ENCODE peak calls at places on chromosome 18, in six cellular contexts. One of them, this sample, is unnamed.
A peak's percentile ranks its signal among the peaks of the same experiment; 100 is the strongest.

GRCh38 chr18:13640266-13640860 is 86.0 kb downstream of the FAM210A start:
- DNase-seq in K562: no peak
- DNase-seq in HCT116: no peak
- DNase-seq in HepG2: no peak
- DNase-seq in GM12878: no peak
- DNase-seq in H1: no peak
- DNase-seq in this sample: no peak

GRCh38 chr18:42258301-42258965 is 303.4 kb downstream of the PIK3C3 start:
- DNase-seq in K562: no peak
- DNase-seq in HCT116: no peak
- DNase-seq in HepG2: no peak
- DNase-seq in GM12878: no peak
- DNase-seq in H1: no peak
- DNase-seq in this sample: no peak

GRCh38 chr18:42164556-42164955 is 209.5 kb downstream of the PIK3C3 start:
- DNase-seq in K562: no peak
- DNase-seq in HCT116: no peak
- DNase-seq in HepG2: no peak
- DNase-seq in GM12878: no peak
- DNase-seq in H1: no peak
- DNase-seq in this sample: no peak

GRCh38 chr18:2417861-2418610 is 153.3 kb downstream of the METTL4 start:
- DNase-seq in K562: no peak
- DNase-seq in HCT116: no peak
- DNase-seq in HepG2: no peak
- DNase-seq in GM12878: no peak
- DNase-seq in H1: no peak
- DNase-seq in this sample: no peak

GRCh38 chr18:2112435-2113045 is 458.8 kb downstream of the METTL4 start:
- DNase-seq in K562: no peak
- DNase-seq in HCT116: no peak
- DNase-seq in HepG2: no peak
- DNase-seq in GM12878: no peak
- DNase-seq in H1: no peak
- DNase-seq in this sample: no peak

GRCh38 chr18:5542393-5543035 is 1.3 kb downstream of the EPB41L3 start:
- DNase-seq in K562: no peak
- DNase-seq in HCT116: no peak
- DNase-seq in HepG2: no peak
- DNase-seq in GM12878: no peak
- DNase-seq in H1: no peak
- DNase-seq in this sample: no peak

GRCh38 chr18:55173291-55173690 is 214.0 kb upstream of the CCDC68 start:
- DNase-seq in K562: no peak
- DNase-seq in HCT116: no peak
- DNase-seq in HepG2: no peak
- DNase-seq in GM12878: no peak
- DNase-seq in H1: no peak
- DNase-seq in this sample: no peak

GRCh38 chr18:55779711-55780590 is 192.0 kb upstream of the TCF4 start:
- DNase-seq in K562: no peak
- DNase-seq in HCT116: no peak
- DNase-seq in HepG2: no peak
- DNase-seq in GM12878: no peak
- DNase-seq in H1: no peak
- DNase-seq in this sample: no peak

GRCh38 chr18:23259701-23260661 is 124.7 kb downstream of the CABLES1 start:
- DNase-seq in K562: peak; percentile 66
- DNase-seq in HCT116: no peak
- DNase-seq in HepG2: peak; percentile 56
- DNase-seq in GM12878: no peak
- DNase-seq in H1: no peak
- DNase-seq in this sample: no peak

GRCh38 chr18:28267878-28268625 is 91.1 kb upstream of the CDH2 start:
- DNase-seq in K562: no peak
- DNase-seq in HCT116: no peak
- DNase-seq in HepG2: no peak
- DNase-seq in GM12878: no peak
- DNase-seq in H1: no peak
- DNase-seq in this sample: no peak

GRCh38 chr18:77223221-77223639 is 26.4 kb upstream of the GALR1 start:
- DNase-seq in K562: no peak
- DNase-seq in HCT116: no peak
- DNase-seq in HepG2: no peak
- DNase-seq in GM12878: no peak
- DNase-seq in H1: no peak
- DNase-seq in this sample: no peak

GRCh38 chr18:27964811-27965210 is 212.1 kb downstream of the CDH2 start:
- DNase-seq in K562: no peak
- DNase-seq in HCT116: no peak
- DNase-seq in HepG2: no peak
- DNase-seq in GM12878: no peak
- DNase-seq in H1: no peak
- DNase-seq in this sample: no peak

GRCh38 chr18:61556316-61556715 is 223.1 kb downstream of the CDH20 start:
- DNase-seq in K562: no peak
- DNase-seq in HCT116: no peak
- DNase-seq in HepG2: no peak
- DNase-seq in GM12878: no peak
- DNase-seq in H1: no peak
- DNase-seq in this sample: no peak

GRCh38 chr18:13628211-13628610 is 98.1 kb downstream of the FAM210A start:
- DNase-seq in K562: no peak
- DNase-seq in HCT116: no peak
- DNase-seq in HepG2: no peak
- DNase-seq in GM12878: no peak
- DNase-seq in H1: no peak
- DNase-seq in this sample: no peak

GRCh38 chr18:10239138-10239537 is 215.3 kb upstream of the APCDD1 start:
- DNase-seq in K562: no peak
- DNase-seq in HCT116: no peak
- DNase-seq in HepG2: no peak
- DNase-seq in GM12878: no peak
- DNase-seq in H1: no peak
- DNase-seq in this sample: no peak

GRCh38 chr18:21309248-21309647 is 67.2 kb downstream of the GREB1L start:
- DNase-seq in K562: no peak
- DNase-seq in HCT116: no peak
- DNase-seq in HepG2: no peak
- DNase-seq in GM12878: no peak
- DNase-seq in H1: no peak
- DNase-seq in this sample: no peak

GRCh38 chr18:42520074-42520473 is 565.0 kb downstream of the PIK3C3 start:
- DNase-seq in K562: no peak
- DNase-seq in HCT116: no peak
- DNase-seq in HepG2: no peak
- DNase-seq in GM12878: no peak
- DNase-seq in H1: no peak
- DNase-seq in this sample: no peak

GRCh38 chr18:49666045-49666444 is 104.2 kb downstream of the LIPG start:
- DNase-seq in K562: no peak
- DNase-seq in HCT116: no peak
- DNase-seq in HepG2: no peak
- DNase-seq in GM12878: no peak
- DNase-seq in H1: no peak
- DNase-seq in this sample: no peak

GRCh38 chr18:56919190-56919589 is 227.7 kb upstream of the BOD1L2 start:
- DNase-seq in K562: no peak
- DNase-seq in HCT116: no peak
- DNase-seq in HepG2: no peak
- DNase-seq in GM12878: no peak
- DNase-seq in H1: no peak
- DNase-seq in this sample: no peak

GRCh38 chr18:12010187-12010802 is 29.0 kb downstream of the IMPA2 start:
- DNase-seq in K562: no peak
- DNase-seq in HCT116: no peak
- DNase-seq in HepG2: no peak
- DNase-seq in GM12878: no peak
- DNase-seq in H1: no peak
- DNase-seq in this sample: no peak

GRCh38 chr18:45666520-45666919 is 51.2 kb downstream of the SLC14A2 start:
- DNase-seq in K562: no peak
- DNase-seq in HCT116: no peak
- DNase-seq in HepG2: peak; percentile 18
- DNase-seq in GM12878: no peak
- DNase-seq in H1: no peak
- DNase-seq in this sample: no peak

GRCh38 chr18:50817898-50818250 is 1.9 kb downstream of the MRO start:
- DNase-seq in K562: no peak
- DNase-seq in HCT116: no peak
- DNase-seq in HepG2: no peak
- DNase-seq in GM12878: no peak
- DNase-seq in H1: no peak
- DNase-seq in this sample: no peak

GRCh38 chr18:1906421-1906820 is 664.9 kb downstream of the METTL4 start:
- DNase-seq in K562: no peak
- DNase-seq in HCT116: no peak
- DNase-seq in HepG2: no peak
- DNase-seq in GM12878: no peak
- DNase-seq in H1: no peak
- DNase-seq in this sample: no peak

GRCh38 chr18:58038063-58038462 is 6.0 kb upstream of the NEDD4L start:
- DNase-seq in K562: no peak
- DNase-seq in HCT116: no peak
- DNase-seq in HepG2: no peak
- DNase-seq in GM12878: no peak
- DNase-seq in H1: no peak
- DNase-seq in this sample: no peak

GRCh38 chr18:79378416-79379250 is 17.1 kb upstream of the NFATC1 start:
- DNase-seq in K562: peak; percentile 58
- DNase-seq in HCT116: no peak
- DNase-seq in HepG2: no peak
- DNase-seq in GM12878: peak; percentile 26
- DNase-seq in H1: peak; percentile 66
- DNase-seq in this sample: peak; percentile 71
- TF ChIP-seq ZNF274 in K562: no peak
- TF ChIP-seq ZNF274 in HCT116: no peak
- TF ChIP-seq ZNF274 in HepG2: no peak
- TF ChIP-seq ZNF274 in GM12878: no peak
- TF ChIP-seq ZNF274 in H1: no peak
- TF ChIP-seq ZNF274 in this sample: no peak

GRCh38 chr18:37532917-37533316 is 32.7 kb downstream of the CELF4 start:
- DNase-seq in K562: no peak
- DNase-seq in HCT116: no peak
- DNase-seq in HepG2: no peak
- DNase-seq in GM12878: no peak
- DNase-seq in H1: no peak
- DNase-seq in this sample: no peak
- H3K4me1 ChIP-seq in K562: no peaks in the 10 kb centered on the region
- H3K4me1 ChIP-seq in HCT116: no peaks in the 10 kb centered on the region
- H3K4me1 ChIP-seq in HepG2: no peaks in the 10 kb centered on the region
- H3K4me1 ChIP-seq in GM12878: no peaks in the 10 kb centered on the region
- H3K4me1 ChIP-seq in H1: peaks cover 5% of the 10 kb centered on the region
- H3K4me1 ChIP-seq in this sample: peaks cover 13% of the 10 kb centered on the region

DNA sequence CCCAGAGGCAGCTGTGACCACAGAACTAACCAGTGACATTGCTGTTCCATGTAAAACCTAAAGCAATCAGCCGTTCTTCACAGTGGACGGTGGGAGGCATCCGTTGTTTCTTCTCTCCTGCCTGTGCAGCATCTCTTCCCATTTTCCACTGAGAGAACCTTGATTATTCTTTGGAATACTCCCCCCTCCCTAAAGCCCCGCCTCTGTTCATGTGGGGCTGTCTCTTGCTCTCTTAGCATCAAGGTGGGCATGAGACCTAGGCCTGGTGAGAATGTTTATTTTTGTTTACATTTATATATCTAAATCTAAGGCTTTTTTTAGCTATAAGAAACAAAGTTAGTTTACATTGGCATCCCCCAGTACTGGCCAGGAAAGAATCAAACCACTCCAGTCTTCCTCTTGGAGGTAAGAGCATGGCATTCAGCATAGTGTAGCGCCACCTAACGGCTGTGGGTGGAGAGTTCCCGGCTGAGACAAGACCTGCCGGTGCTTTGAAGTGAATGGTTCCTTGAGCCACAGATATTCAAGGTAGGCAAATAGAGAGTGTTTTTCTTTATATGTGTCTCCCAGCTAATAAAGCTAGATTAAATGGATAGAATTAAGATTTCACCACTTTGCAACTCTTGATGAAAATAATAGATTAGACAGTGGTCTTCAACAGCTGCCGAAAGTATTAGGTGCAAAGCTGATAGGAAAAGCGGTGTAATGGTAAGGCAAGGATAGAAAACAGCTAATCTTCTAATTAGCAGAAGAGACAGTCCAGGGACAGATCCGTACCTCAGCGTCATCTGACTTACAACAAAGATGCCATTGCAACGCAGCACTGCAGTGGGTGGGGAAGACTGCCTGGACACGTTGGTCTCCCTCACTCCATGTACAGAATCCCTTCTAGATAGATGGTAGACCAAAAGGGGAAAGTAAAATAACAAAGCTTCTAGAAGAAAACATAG is 219.6 kb upstream of the RAB12 start:
- DNase-seq in K562: peak; percentile 71
- DNase-seq in HCT116: peak; percentile 53
- DNase-seq in HepG2: peak; percentile 59
- DNase-seq in GM12878: no peak
- DNase-seq in H1: peak; percentile 66
- DNase-seq in this sample: peak; percentile 75
- TF ChIP-seq ZNF274 in K562: no peak
- TF ChIP-seq ZNF274 in HCT116: no peak
- TF ChIP-seq ZNF274 in HepG2: no peak
- TF ChIP-seq ZNF274 in GM12878: no peak
- TF ChIP-seq ZNF274 in H1: no peak
- TF ChIP-seq ZNF274 in this sample: no peak

DNA sequence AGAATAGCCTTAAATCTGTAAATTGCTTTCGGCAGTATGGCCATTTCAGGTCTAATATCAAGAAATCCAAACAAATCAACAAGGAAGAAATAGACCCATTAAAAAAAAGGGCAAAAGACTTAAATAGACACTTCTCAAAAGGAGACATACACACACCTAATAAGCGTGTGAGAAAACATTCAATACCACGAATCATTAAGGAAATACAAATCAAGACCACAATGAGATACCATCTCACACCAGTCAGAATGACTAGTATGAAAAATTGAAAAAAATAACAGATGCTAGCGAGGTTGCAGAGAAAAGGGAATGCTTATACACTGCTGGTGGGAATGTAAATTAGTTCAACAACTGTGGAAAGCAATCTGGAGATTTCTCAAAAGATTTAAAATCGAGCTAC is 243.2 kb downstream of the DSEL start:
- DNase-seq in K562: no peak
- DNase-seq in HCT116: no peak
- DNase-seq in HepG2: no peak
- DNase-seq in GM12878: no peak
- DNase-seq in H1: no peak
- DNase-seq in this sample: no peak
- H3K4me1 ChIP-seq in K562: no peaks in the 10 kb centered on the region
- H3K4me1 ChIP-seq in HCT116: no peaks in the 10 kb centered on the region
- H3K4me1 ChIP-seq in HepG2: no peaks in the 10 kb centered on the region
- H3K4me1 ChIP-seq in GM12878: no peaks in the 10 kb centered on the region
- H3K4me1 ChIP-seq in H1: no peaks in the 10 kb centered on the region
- H3K4me1 ChIP-seq in this sample: no peaks in the 10 kb centered on the region

GRCh38 chr18:48293954-48294893 is 115.0 kb downstream of the ZBTB7C start:
- DNase-seq in K562: no peak
- DNase-seq in HCT116: no peak
- DNase-seq in HepG2: no peak
- DNase-seq in GM12878: no peak
- DNase-seq in H1: no peak
- DNase-seq in this sample: no peak
- TF ChIP-seq ZNF274 in K562: no peak
- TF ChIP-seq ZNF274 in HCT116: no peak
- TF ChIP-seq ZNF274 in HepG2: no peak
- TF ChIP-seq ZNF274 in GM12878: no peak
- TF ChIP-seq ZNF274 in H1: no peak
- TF ChIP-seq ZNF274 in this sample: no peak

This sample was measured in NT2/D1.